ENCODE peak calls at places on chromosome 16, in ten cellular contexts. F, G, D, P, Z, J, Y, W, I and T are unnamed samples.

GRCh38 chr16:67967956-67968439 is 439 bp downstream of the SLC12A4 start:
- DNase-seq in J (peak), P (no peak), F (no peak), I (no peak), G (peak), Z (peak), Y (peak), W (peak), D (peak), T (no peak)

GRCh38 chr16:69654280-69654931 is 72.0 kb downstream of the NQO1 start:
- DNase-seq in D (no peak), Z (no peak), J (no peak), W (no peak), I (no peak), P (no peak), Y (no peak), F (no peak), G (no peak), T (no peak)

GRCh38 chr16:3431779-3432219 is 11.5 kb downstream of the ZNF597 start:
- DNase-seq in D (peak), I (peak), Y (no peak), F (peak), G (no peak), W (peak), Z (peak), J (peak), P (peak), T (peak)

GRCh38 chr16:9657659-9658058 is 524.6 kb downstream of the GRIN2A start:
- DNase-seq in W (no peak), Y (no peak), F (no peak), Z (no peak), J (no peak), P (no peak), G (no peak), D (no peak), I (no peak), T (no peak)

GRCh38 chr16:56389554-56389953 is 35.8 kb downstream of the AMFR start:
- DNase-seq in P (no peak), F (no peak), W (no peak), D (no peak), I (no peak), Z (no peak), G (peak), Y (no peak), J (no peak), T (no peak)

GRCh38 chr16:30771726-30772125 is 9.6 kb downstream of the RNF40 start:
- DNase-seq in P (no peak), Z (no peak), I (no peak), J (no peak), F (no peak), G (no peak), Y (no peak), D (no peak), W (no peak), T (no peak)

GRCh38 chr16:87295661-87296531 is 21.3 kb downstream of the C16orf95 start:
- DNase-seq in I (no peak), Y (no peak), F (no peak), J (peak), Z (no peak), W (no peak), P (no peak), G (no peak), D (no peak), T (no peak)

GRCh38 chr16:1540556-1540855 is 7.0 kb downstream of the TMEM204 start:
- DNase-seq in Z (no peak), P (no peak), D (no peak), Y (no peak), W (no peak), J (no peak), F (no peak), G (no peak), I (no peak), T (no peak)

GRCh38 chr16:57372372-57373116 is at the start of gene CX3CL1:
- DNase-seq in J (peak), F (peak), G (no peak), D (no peak), W (no peak), P (peak), I (no peak), Z (no peak), Y (peak), T (no peak)

GRCh38 chr16:86016201-86016965 is 117.4 kb downstream of the IRF8 start:
- DNase-seq in F (peak), P (no peak), W (peak), Y (peak), I (peak), G (peak), D (peak), Z (peak), J (no peak), T (no peak)

GRCh38 chr16:88856122-88856827 is 472 bp downstream of the GALNS start:
- DNase-seq in Z (peak), G (no peak), F (peak), J (peak), D (no peak), I (no peak), Y (peak), P (peak), W (peak), T (no peak)

GRCh38 chr16:83482545-83483162 is 325.1 kb upstream of the HSBP1 start:
- DNase-seq in D (no peak), G (no peak), Y (no peak), F (no peak), P (no peak), J (no peak), I (no peak), Z (no peak), W (no peak), T (no peak)

GRCh38 chr16:86508028-86508946 is 2.0 kb upstream of the FOXF1 start:
- DNase-seq in W (no peak), F (no peak), I (no peak), G (no peak), Z (no peak), P (no peak), Y (peak), D (no peak), J (no peak), T (peak)

GRCh38 chr16:2762711-2763110 is 10.3 kb downstream of the SRRM2 start:
- DNase-seq in J (no peak), Z (no peak), I (no peak), Y (no peak), P (peak), W (no peak), F (no peak), G (no peak), D (no peak), T (peak)

GRCh38 chr16:9845661-9846361 is 336.4 kb downstream of the GRIN2A start:
- DNase-seq in F (no peak), Y (no peak), J (no peak), W (no peak), G (no peak), I (no peak), D (no peak), P (no peak), Z (no peak), T (no peak)

GRCh38 chr16:85251225-85251760 is 139.0 kb upstream of the CIBAR2 start:
- DNase-seq in G (no peak), F (no peak), Y (no peak), W (no peak), P (no peak), I (no peak), J (no peak), D (no peak), Z (no peak), T (no peak)

GRCh38 chr16:67530013-67530939 is 1.6 kb downstream of the RIPOR1 start:
- DNase-seq in Y (peak), Z (no peak), I (no peak), J (peak), W (peak), P (peak), D (no peak), F (peak), G (peak), T (peak)

GRCh38 chr16:53549970-53550406 is 47.0 kb upstream of the AKTIP start:
- DNase-seq in Y (peak), G (peak), P (no peak), Z (peak), I (peak), F (peak), J (peak), W (peak), D (peak), T (no peak)

GRCh38 chr16:14399397-14400284 is 230.4 kb downstream of the PARN start:
- DNase-seq in W (no peak), I (no peak), G (peak), J (no peak), D (no peak), Z (no peak), Y (peak), F (no peak), P (no peak), T (no peak)

GRCh38 chr16:89315791-89316581 is 98.5 kb downstream of the ZNF778 start:
- DNase-seq in J (no peak), P (peak), Z (peak), D (peak), Y (no peak), F (no peak), G (peak), W (peak), I (peak), T (peak)

GRCh38 chr16:27618140-27618539 is 68.2 kb downstream of the KATNIP start:
- DNase-seq in J (no peak), Y (no peak), D (no peak), I (no peak), W (no peak), F (no peak), Z (no peak), P (no peak), G (no peak), T (no peak)

GRCh38 chr16:74601131-74601871 is 5.6 kb downstream of the GLG1 start:
- DNase-seq in D (peak), I (peak), P (no peak), F (no peak), J (peak), Y (no peak), W (peak), Z (peak), G (no peak), T (no peak)

GRCh38 chr16:81821422-81822128 is 42.5 kb downstream of the PLCG2 start:
- DNase-seq in Y (peak), D (no peak), G (no peak), Z (no peak), J (no peak), P (no peak), F (no peak), I (no peak), W (no peak), T (no peak)

GRCh38 chr16:62477796-62478195 is 441.6 kb upstream of the CDH8 start:
- DNase-seq in Z (no peak), Y (no peak), W (no peak), J (no peak), P (no peak), G (no peak), D (no peak), I (no peak), F (no peak), T (no peak)

GRCh38 chr16:67357561-67357960 is 30.9 kb downstream of the LRRC36 start:
- DNase-seq in G (no peak), I (no peak), J (no peak), Z (no peak), Y (no peak), F (no peak), W (no peak), P (no peak), D (no peak), T (no peak)

GRCh38 chr16:67035364-67035763 is 6.4 kb downstream of the CBFB start:
- DNase-seq in I (no peak), Y (no peak), P (no peak), J (no peak), W (no peak), F (no peak), G (no peak), D (no peak), Z (no peak), T (no peak)

GRCh38 chr16:78742501-78743283 is 643.2 kb downstream of the WWOX start:
- DNase-seq in Z (peak), I (peak), Y (no peak), D (peak), P (peak), G (no peak), J (peak), W (peak), F (no peak), T (no peak)

GRCh38 chr16:72876221-72876620 is 171.7 kb downstream of the ZFHX3 start:
- DNase-seq in P (peak), W (peak), D (no peak), Z (no peak), F (no peak), I (no peak), G (peak), Y (no peak), J (peak), T (peak)

GRCh38 chr16:84117482-84117843 is 721 bp upstream of the MBTPS1 start:
- DNase-seq in D (peak), I (no peak), Y (peak), J (no peak), P (no peak), Z (no peak), F (peak), W (no peak), G (no peak), T (no peak)

GRCh38 chr16:48064971-48065370 is 90.8 kb downstream of the ABCC12 start:
- DNase-seq in D (no peak), F (no peak), I (no peak), J (no peak), Y (no peak), G (peak), P (no peak), W (no peak), Z (no peak), T (no peak)

GRCh38 chr16:7344806-7345416 is 12.3 kb downstream of the RBFOX1 start:
- DNase-seq in Y (no peak), G (no peak), P (no peak), Z (no peak), W (no peak), J (no peak), F (no peak), I (no peak), D (no peak), T (no peak)

GRCh38 chr16:2341456-2342447 is 1.2 kb upstream of the ABCA3 start:
- DNase-seq in G (no peak), J (peak), F (no peak), W (peak), P (peak), Y (peak), Z (no peak), D (no peak), I (no peak), T (no peak)

GRCh38 chr16:82044585-82044911 is 9.5 kb downstream of the HSD17B2 start:
- DNase-seq in W (no peak), I (no peak), Y (no peak), P (no peak), Z (no peak), D (no peak), G (no peak), F (no peak), J (no peak), T (no peak)

GRCh38 chr16:4487955-4488481 is 11.8 kb downstream of the HMOX2 start:
- DNase-seq in P (no peak), W (no peak), I (no peak), Z (no peak), G (no peak), F (no peak), J (no peak), D (no peak), Y (no peak), T (no peak)

GRCh38 chr16:10656618-10657017 is 38.1 kb downstream of the TEKT5 start:
- DNase-seq in J (no peak), Z (no peak), G (no peak), D (no peak), W (no peak), F (no peak), P (no peak), Y (no peak), I (no peak), T (no peak)

GRCh38 chr16:66881014-66881417 is 701 bp downstream of the PDP2 start:
- DNase-seq in Z (no peak), W (peak), G (no peak), Y (peak), I (no peak), P (no peak), F (no peak), J (no peak), D (no peak), T (no peak)

GRCh38 chr16:88434353-88434690 is 18.8 kb upstream of the ZFPM1 start:
- DNase-seq in D (no peak), Y (no peak), J (no peak), G (no peak), P (no peak), F (no peak), I (no peak), W (no peak), Z (no peak), T (no peak)